ENCODE peak calls at places on chromosomes 12 and 14, in nine cellular contexts. One of them, this sample, is unnamed.

GRCh38 chr12:69258655-69259054 is 19.3 kb downstream of the CPSF6 start:
- DNase-seq in GM18507: no peak
- DNase-seq in germinal center: no peak
- DNase-seq in thoracic aorta: no peak
- DNase-seq in RPMI8226: no peak
- DNase-seq in NCI-H524: no peak
- DNase-seq in endodermal cell: peak
- DNase-seq in foreskin keratinocyte: no peak
- DNase-seq in activated T-helper 1 cell treated with Interleukin-2 at 50 U/mL for 16 hours: no peak
- DNase-seq in this sample: no peak

GRCh38 chr12:71063087-71063486 is 94.7 kb downstream of the TSPAN8 start:
- DNase-seq in activated T-helper 1 cell treated with Interleukin-2 at 50 U/mL for 16 hours: no peak
- DNase-seq in GM18507: no peak
- DNase-seq in foreskin keratinocyte: no peak
- DNase-seq in germinal center: no peak
- DNase-seq in NCI-H524: no peak
- DNase-seq in RPMI8226: no peak
- DNase-seq in endodermal cell: no peak
- DNase-seq in thoracic aorta: no peak
- DNase-seq in this sample: no peak

GRCh38 chr12:130162267-130162666 is at the start of gene FZD10:
- DNase-seq in endodermal cell: peak
- DNase-seq in germinal center: peak
- DNase-seq in thoracic aorta: no peak
- DNase-seq in NCI-H524: peak
- DNase-seq in foreskin keratinocyte: peak
- DNase-seq in activated T-helper 1 cell treated with Interleukin-2 at 50 U/mL for 16 hours: no peak
- DNase-seq in GM18507: no peak
- DNase-seq in RPMI8226: peak
- DNase-seq in this sample: peak

GRCh38 chr12:108526482-108527234 is 11.6 kb downstream of the FICD start:
- DNase-seq in endodermal cell: peak
- DNase-seq in RPMI8226: no peak
- DNase-seq in activated T-helper 1 cell treated with Interleukin-2 at 50 U/mL for 16 hours: no peak
- DNase-seq in germinal center: no peak
- DNase-seq in thoracic aorta: no peak
- DNase-seq in foreskin keratinocyte: no peak
- DNase-seq in NCI-H524: no peak
- DNase-seq in GM18507: no peak
- DNase-seq in this sample: no peak

GRCh38 chr14:38521591-38521990 is 265.7 kb upstream of the CLEC14A start:
- DNase-seq in thoracic aorta: no peak
- DNase-seq in GM18507: no peak
- DNase-seq in endodermal cell: no peak
- DNase-seq in activated T-helper 1 cell treated with Interleukin-2 at 50 U/mL for 16 hours: no peak
- DNase-seq in foreskin keratinocyte: no peak
- DNase-seq in germinal center: no peak
- DNase-seq in RPMI8226: no peak
- DNase-seq in NCI-H524: no peak
- DNase-seq in this sample: no peak

GRCh38 chr14:85587152-85587697 is 57.3 kb downstream of the FLRT2 start:
- DNase-seq in foreskin keratinocyte: no peak
- DNase-seq in NCI-H524: no peak
- DNase-seq in thoracic aorta: no peak
- DNase-seq in GM18507: no peak
- DNase-seq in germinal center: no peak
- DNase-seq in RPMI8226: peak
- DNase-seq in endodermal cell: no peak
- DNase-seq in activated T-helper 1 cell treated with Interleukin-2 at 50 U/mL for 16 hours: no peak
- DNase-seq in this sample: no peak

GRCh38 chr12:65004270-65004669 is 116.8 kb downstream of the WIF1 start:
- DNase-seq in endodermal cell: no peak
- DNase-seq in RPMI8226: no peak
- DNase-seq in NCI-H524: no peak
- DNase-seq in thoracic aorta: no peak
- DNase-seq in foreskin keratinocyte: peak
- DNase-seq in GM18507: no peak
- DNase-seq in activated T-helper 1 cell treated with Interleukin-2 at 50 U/mL for 16 hours: no peak
- DNase-seq in germinal center: no peak
- DNase-seq in this sample: no peak

GRCh38 chr12:50234347-50234746 is 49.0 kb downstream of the LIMA1 start:
- DNase-seq in foreskin keratinocyte: no peak
- DNase-seq in thoracic aorta: no peak
- DNase-seq in GM18507: no peak
- DNase-seq in germinal center: no peak
- DNase-seq in activated T-helper 1 cell treated with Interleukin-2 at 50 U/mL for 16 hours: no peak
- DNase-seq in NCI-H524: no peak
- DNase-seq in RPMI8226: peak
- DNase-seq in endodermal cell: peak
- DNase-seq in this sample: peak

GRCh38 chr14:22200977-22201605 is 387.9 kb downstream of the DAD1 start:
- DNase-seq in foreskin keratinocyte: no peak
- DNase-seq in RPMI8226: peak
- DNase-seq in NCI-H524: peak
- DNase-seq in GM18507: no peak
- DNase-seq in endodermal cell: no peak
- DNase-seq in germinal center: peak
- DNase-seq in thoracic aorta: no peak
- DNase-seq in activated T-helper 1 cell treated with Interleukin-2 at 50 U/mL for 16 hours: no peak
- DNase-seq in this sample: peak

GRCh38 chr12:71164877-71165197 is 7.0 kb upstream of the TSPAN8 start:
- DNase-seq in RPMI8226: no peak
- DNase-seq in endodermal cell: no peak
- DNase-seq in GM18507: no peak
- DNase-seq in thoracic aorta: no peak
- DNase-seq in foreskin keratinocyte: no peak
- DNase-seq in activated T-helper 1 cell treated with Interleukin-2 at 50 U/mL for 16 hours: no peak
- DNase-seq in NCI-H524: no peak
- DNase-seq in germinal center: no peak
- DNase-seq in this sample: no peak

GRCh38 chr12:39605996-39606395 is 13.6 kb downstream of the ABCD2 start:
- DNase-seq in GM18507: no peak
- DNase-seq in foreskin keratinocyte: peak
- DNase-seq in thoracic aorta: no peak
- DNase-seq in endodermal cell: no peak
- DNase-seq in RPMI8226: no peak
- DNase-seq in NCI-H524: no peak
- DNase-seq in activated T-helper 1 cell treated with Interleukin-2 at 50 U/mL for 16 hours: no peak
- DNase-seq in germinal center: no peak
- DNase-seq in this sample: no peak

GRCh38 chr12:124489915-124490583 is 77.4 kb downstream of the NCOR2 start:
- DNase-seq in activated T-helper 1 cell treated with Interleukin-2 at 50 U/mL for 16 hours: no peak
- DNase-seq in germinal center: no peak
- DNase-seq in foreskin keratinocyte: no peak
- DNase-seq in NCI-H524: no peak
- DNase-seq in GM18507: no peak
- DNase-seq in RPMI8226: no peak
- DNase-seq in thoracic aorta: no peak
- DNase-seq in endodermal cell: peak
- DNase-seq in this sample: no peak

GRCh38 chr14:49962616-49963015 is 69.7 kb downstream of the ARF6 start:
- DNase-seq in thoracic aorta: no peak
- DNase-seq in NCI-H524: no peak
- DNase-seq in foreskin keratinocyte: peak
- DNase-seq in activated T-helper 1 cell treated with Interleukin-2 at 50 U/mL for 16 hours: no peak
- DNase-seq in RPMI8226: no peak
- DNase-seq in germinal center: peak
- DNase-seq in GM18507: no peak
- DNase-seq in endodermal cell: no peak
- DNase-seq in this sample: no peak

GRCh38 chr12:65721541-65722190 is 102.6 kb upstream of the HMGA2 start:
- DNase-seq in endodermal cell: no peak
- DNase-seq in GM18507: no peak
- DNase-seq in RPMI8226: no peak
- DNase-seq in germinal center: no peak
- DNase-seq in NCI-H524: no peak
- DNase-seq in foreskin keratinocyte: no peak
- DNase-seq in thoracic aorta: no peak
- DNase-seq in activated T-helper 1 cell treated with Interleukin-2 at 50 U/mL for 16 hours: no peak
- DNase-seq in this sample: no peak

GRCh38 chr12:95445884-95446482 is 28.0 kb upstream of the METAP2 start:
- DNase-seq in endodermal cell: no peak
- DNase-seq in thoracic aorta: no peak
- DNase-seq in activated T-helper 1 cell treated with Interleukin-2 at 50 U/mL for 16 hours: no peak
- DNase-seq in foreskin keratinocyte: no peak
- DNase-seq in NCI-H524: no peak
- DNase-seq in GM18507: no peak
- DNase-seq in germinal center: no peak
- DNase-seq in RPMI8226: no peak
- DNase-seq in this sample: no peak

GRCh38 chr14:90599748-90600507 is 203.1 kb downstream of the CALM1 start:
- DNase-seq in GM18507: no peak
- DNase-seq in germinal center: no peak
- DNase-seq in endodermal cell: no peak
- DNase-seq in activated T-helper 1 cell treated with Interleukin-2 at 50 U/mL for 16 hours: no peak
- DNase-seq in foreskin keratinocyte: no peak
- DNase-seq in thoracic aorta: no peak
- DNase-seq in RPMI8226: peak
- DNase-seq in NCI-H524: peak
- DNase-seq in this sample: no peak

GRCh38 chr14:34043627-34044372 is 92.9 kb upstream of the EGLN3 start:
- DNase-seq in GM18507: peak
- DNase-seq in germinal center: no peak
- DNase-seq in activated T-helper 1 cell treated with Interleukin-2 at 50 U/mL for 16 hours: peak
- DNase-seq in NCI-H524: no peak
- DNase-seq in thoracic aorta: no peak
- DNase-seq in RPMI8226: peak
- DNase-seq in endodermal cell: peak
- DNase-seq in foreskin keratinocyte: no peak
- DNase-seq in this sample: peak

GRCh38 chr12:96878704-96879103 is 28.4 kb upstream of the NEDD1 start:
- DNase-seq in endodermal cell: no peak
- DNase-seq in RPMI8226: no peak
- DNase-seq in germinal center: no peak
- DNase-seq in activated T-helper 1 cell treated with Interleukin-2 at 50 U/mL for 16 hours: no peak
- DNase-seq in NCI-H524: no peak
- DNase-seq in foreskin keratinocyte: no peak
- DNase-seq in GM18507: no peak
- DNase-seq in thoracic aorta: no peak
- DNase-seq in this sample: no peak

GRCh38 chr12:123939716-123940626 is 32.7 kb downstream of the CCDC92 start:
- DNase-seq in foreskin keratinocyte: no peak
- DNase-seq in GM18507: no peak
- DNase-seq in germinal center: no peak
- DNase-seq in RPMI8226: no peak
- DNase-seq in NCI-H524: no peak
- DNase-seq in endodermal cell: no peak
- DNase-seq in activated T-helper 1 cell treated with Interleukin-2 at 50 U/mL for 16 hours: no peak
- DNase-seq in thoracic aorta: no peak
- DNase-seq in this sample: no peak

GRCh38 chr12:108967869-108968540 is 52.9 kb downstream of the SVOP start:
- DNase-seq in activated T-helper 1 cell treated with Interleukin-2 at 50 U/mL for 16 hours: no peak
- DNase-seq in germinal center: peak
- DNase-seq in endodermal cell: no peak
- DNase-seq in GM18507: no peak
- DNase-seq in foreskin keratinocyte: no peak
- DNase-seq in thoracic aorta: no peak
- DNase-seq in RPMI8226: peak
- DNase-seq in NCI-H524: peak
- DNase-seq in this sample: peak

GRCh38 chr12:105256921-105257320 is 20.9 kb upstream of the APPL2 start:
- DNase-seq in germinal center: no peak
- DNase-seq in foreskin keratinocyte: no peak
- DNase-seq in NCI-H524: no peak
- DNase-seq in GM18507: no peak
- DNase-seq in endodermal cell: no peak
- DNase-seq in activated T-helper 1 cell treated with Interleukin-2 at 50 U/mL for 16 hours: no peak
- DNase-seq in thoracic aorta: no peak
- DNase-seq in RPMI8226: no peak
- DNase-seq in this sample: no peak

GRCh38 chr14:40727107-40727506 is 879.6 kb upstream of the LRFN5 start:
- DNase-seq in foreskin keratinocyte: no peak
- DNase-seq in RPMI8226: no peak
- DNase-seq in GM18507: no peak
- DNase-seq in NCI-H524: no peak
- DNase-seq in endodermal cell: no peak
- DNase-seq in germinal center: no peak
- DNase-seq in thoracic aorta: no peak
- DNase-seq in activated T-helper 1 cell treated with Interleukin-2 at 50 U/mL for 16 hours: no peak
- DNase-seq in this sample: no peak

GRCh38 chr12:80590085-80590484 is 117.3 kb upstream of the MYF6 start:
- DNase-seq in GM18507: no peak
- DNase-seq in activated T-helper 1 cell treated with Interleukin-2 at 50 U/mL for 16 hours: no peak
- DNase-seq in RPMI8226: no peak
- DNase-seq in germinal center: no peak
- DNase-seq in foreskin keratinocyte: no peak
- DNase-seq in thoracic aorta: no peak
- DNase-seq in endodermal cell: no peak
- DNase-seq in NCI-H524: no peak
- DNase-seq in this sample: no peak